ENCODE peak calls at places on chromosomes 7 and 10, in five cellular contexts. E is mesothelial cell of epicardium, A is NT2/D1, I is NCI-H2171 treated with DMSO at 0.1 percent for 48 hours, Y is RWPE1. O is an unnamed sample.

GRCh38 chr10:21130683-21131442 is 233.8 kb upstream of the NEBL start:
- DNase-seq in A (no peak), Y (no peak), E (no peak), I (no peak), O (no peak)

GRCh38 chr7:141014091-141014490 is 661 bp downstream of the MRPS33 start:
- DNase-seq in Y (no peak), A (no peak), I (no peak), E (no peak), O (peak)

GRCh38 chr7:26279405-26279804 is 12.3 kb upstream of the SNX10 start:
- DNase-seq in E (no peak), A (no peak), Y (no peak), I (no peak), O (no peak)

GRCh38 chr10:125284875-125285597 is 124.7 kb upstream of the CTBP2 start:
- DNase-seq in A (peak), Y (peak), I (peak), E (no peak), O (peak)

GRCh38 chr7:4472739-4473138 is 209.4 kb upstream of the FOXK1 start:
- DNase-seq in A (no peak), I (no peak), E (no peak), Y (no peak), O (peak)

GRCh38 chr10:113335603-113336002 is 217.2 kb upstream of the HABP2 start:
- DNase-seq in A (no peak), Y (no peak), I (no peak), E (no peak), O (no peak)

GRCh38 chr10:48470115-48470892 is 134.6 kb downstream of the ARHGAP22 start:
- DNase-seq in E (peak), A (peak), I (no peak), Y (no peak), O (peak)

GRCh38 chr10:36489928-36490279 is 635.5 kb upstream of the ANKRD30A start:
- DNase-seq in A (no peak), E (no peak), I (peak), Y (peak), O (no peak)

GRCh38 chr10:126060232-126060935 is 164.0 kb downstream of the FANK1 start:
- DNase-seq in I (no peak), E (no peak), A (no peak), Y (no peak), O (no peak)

GRCh38 chr7:139177696-139178095 is 53.3 kb upstream of the UBN2 start:
- DNase-seq in I (no peak), E (no peak), Y (no peak), A (no peak), O (no peak)